ENCODE peak calls at places on chromosome 6, in seven cellular contexts. G, M, U, A, Q, N and V are unnamed samples.

GRCh38 chr6:34491091-34491430 is 25.2 kb downstream of the PACSIN1 start:
- DNase-seq in G (peak; percentile 58), M (no peak), U (no peak), A (no peak), Q (no peak), N (no peak), V (no peak)

GRCh38 chr6:119552016-119552415 is 202.5 kb upstream of the MAN1A1 start:
- DNase-seq in G (no peak), M (no peak), U (no peak), A (no peak), Q (no peak), N (no peak), V (no peak)

GRCh38 chr6:159090530-159091306 is 45.9 kb upstream of the TAGAP start:
- DNase-seq in G (no peak), M (no peak), U (no peak), A (no peak), Q (no peak), N (no peak), V (no peak)

GRCh38 chr6:159758031-159759001 is 3.5 kb upstream of the ACAT2 start:
- DNase-seq in G (no peak), M (no peak), U (no peak), A (peak; percentile 23), Q (peak; percentile 16), N (no peak), V (peak; percentile 16)

GRCh38 chr6:48564036-48564820 is 453.2 kb upstream of the PTCHD4 start:
- DNase-seq in G (no peak), M (no peak), U (no peak), A (no peak), Q (no peak), N (no peak), V (no peak)

GRCh38 chr6:27143474-27144026 is 104.0 kb upstream of the PRSS16 start:
- DNase-seq in G (no peak), M (no peak), U (no peak), A (no peak), Q (no peak), N (no peak), V (no peak)

GRCh38 chr6:119285908-119286625 is 63.5 kb downstream of the MAN1A1 start:
- DNase-seq in G (no peak), M (no peak), U (no peak), A (no peak), Q (no peak), N (no peak), V (no peak)

GRCh38 chr6:138572200-138572875 is 73.0 kb upstream of the NHSL1 start:
- DNase-seq in G (peak; percentile 65), M (no peak), U (peak; percentile 72), A (no peak), Q (no peak), N (peak; percentile 85), V (peak; percentile 85)

GRCh38 chr6:130178692-130179091 is 44.1 kb downstream of the SAMD3 start:
- DNase-seq in G (no peak), M (no peak), U (no peak), A (peak; percentile 68), Q (peak; percentile 5), N (peak; percentile 7), V (peak; percentile 74)

GRCh38 chr6:17986656-17987575 is 519 bp downstream of the KIF13A start:
- DNase-seq in G (peak; percentile 61), M (peak; percentile 46), U (peak; percentile 69), A (no peak), Q (peak; percentile 46), N (peak; percentile 74), V (no peak)

DNA sequence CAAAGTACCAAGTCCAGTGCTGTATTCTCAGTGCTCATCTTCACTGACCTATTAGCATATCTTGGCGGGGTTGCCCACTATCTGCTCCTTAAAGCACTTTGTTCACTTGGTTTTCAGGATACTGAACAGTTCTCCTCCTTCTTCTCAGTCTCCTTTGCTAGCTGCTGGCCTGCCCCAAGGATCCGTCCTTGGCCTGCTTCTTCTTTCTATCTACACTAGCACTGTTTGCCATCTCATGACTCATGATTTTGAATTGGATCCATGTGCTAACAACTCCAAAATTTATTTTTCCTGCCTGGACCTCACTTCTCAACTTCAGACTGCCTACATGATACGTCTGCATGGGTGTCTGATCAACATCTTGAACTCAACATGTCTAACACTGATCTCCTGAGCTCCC is 15.5 kb downstream of the TPD52L1 start:
- DNase-seq in G (peak; percentile 33), M (no peak), U (no peak), A (no peak), Q (no peak), N (no peak), V (no peak)
- H3K27ac ChIP-seq in G (no peak overlapping the region), M (no peak overlapping the region), U (no peak overlapping the region), A (no peak overlapping the region), Q (no peak overlapping the region), N (no peak overlapping the region), V (no peak overlapping the region)

DNA sequence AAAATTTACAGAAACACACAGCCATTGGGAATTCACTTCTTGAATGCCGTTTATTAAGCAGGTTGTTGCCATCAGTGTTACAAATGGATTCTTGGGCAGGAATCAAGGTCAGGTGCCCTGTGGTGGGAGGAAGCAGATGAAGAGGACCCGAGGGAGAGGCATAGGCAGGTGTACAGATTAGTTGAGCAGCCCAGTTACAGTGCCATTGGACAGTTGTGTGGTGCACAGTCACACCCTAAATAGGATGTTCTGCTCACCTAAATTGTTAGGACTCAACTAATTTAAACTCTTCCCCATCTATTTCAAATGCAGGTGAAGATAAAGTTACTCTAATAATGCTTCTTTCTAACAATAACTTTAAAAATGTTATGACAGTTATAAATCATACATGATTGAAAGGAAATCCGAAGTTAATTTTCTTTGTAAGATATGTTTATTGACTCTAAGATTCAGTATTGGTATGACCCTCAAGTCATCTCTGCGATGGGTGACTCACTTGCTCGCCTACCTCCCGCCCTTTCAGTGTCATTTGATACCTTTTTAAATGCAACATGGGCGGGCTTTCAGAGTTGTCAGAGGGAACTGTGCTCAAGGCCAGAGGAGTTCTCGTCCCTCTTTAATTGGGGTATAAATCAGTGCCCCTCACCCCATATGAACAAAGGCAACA is 35.0 kb downstream of the DSE start:
- DNase-seq in G (no peak), M (no peak), U (no peak), A (peak; percentile 18), Q (no peak), N (no peak), V (no peak)
- H3K27ac ChIP-seq in G (no peak overlapping the region), M (no peak overlapping the region), U (peak overlapping the region; percentile 61), A (no peak overlapping the region), Q (no peak overlapping the region), N (no peak overlapping the region), V (peak overlapping the region; percentile 65)

GRCh38 chr6:124076336-124077048 is 272.8 kb downstream of the NKAIN2 start:
- DNase-seq in G (no peak), M (no peak), U (no peak), A (no peak), Q (no peak), N (no peak), V (no peak)
- H3K27ac ChIP-seq in G (no peak overlapping the region), M (no peak overlapping the region), U (no peak overlapping the region), A (no peak overlapping the region), Q (no peak overlapping the region), N (no peak overlapping the region), V (no peak overlapping the region)

GRCh38 chr6:44678252-44678935 is 290.9 kb downstream of the CDC5L start:
- DNase-seq in G (no peak), M (no peak), U (no peak), A (no peak), Q (no peak), N (no peak), V (no peak)

GRCh38 chr6:44675449-44675848 is 287.9 kb downstream of the CDC5L start:
- DNase-seq in G (no peak), M (no peak), U (no peak), A (no peak), Q (no peak), N (no peak), V (no peak)

GRCh38 chr6:44676826-44677433 is 289.4 kb downstream of the CDC5L start:
- DNase-seq in G (no peak), M (no peak), U (no peak), A (no peak), Q (no peak), N (no peak), V (no peak)

GRCh38 chr6:44674226-44675155 is 287.0 kb downstream of the CDC5L start:
- DNase-seq in G (no peak), M (no peak), U (no peak), A (peak; percentile 26), Q (no peak), N (no peak), V (no peak)

DNA sequence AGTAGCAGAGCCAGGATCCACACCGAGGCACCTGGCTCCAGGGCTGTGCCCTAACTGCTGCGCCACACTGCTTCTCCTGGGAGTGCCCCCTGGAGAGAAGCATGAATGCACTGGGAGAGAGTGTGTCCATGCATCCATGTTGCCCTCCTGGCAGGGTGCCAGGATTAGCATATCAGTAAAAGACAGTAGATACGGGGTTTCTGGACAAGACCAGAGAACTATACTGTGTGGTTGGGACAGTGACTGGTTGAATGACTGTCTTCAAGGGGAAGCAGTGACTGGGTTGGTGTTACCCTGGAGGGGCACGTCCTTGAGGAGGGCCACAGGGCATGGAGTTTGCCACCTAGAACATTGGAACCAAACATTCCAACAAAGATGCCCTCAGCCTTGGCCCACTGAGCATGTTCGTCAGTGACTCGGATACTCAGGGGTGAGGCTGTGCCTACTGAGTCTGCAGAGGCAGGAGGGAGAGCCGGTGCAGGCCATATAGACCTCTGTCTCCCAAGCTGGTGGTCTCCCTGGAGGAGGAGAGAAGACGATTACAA is 288.8 kb downstream of the CDC5L start:
- DNase-seq in G (no peak), M (no peak), U (no peak), A (no peak), Q (no peak), N (no peak), V (no peak)
- H3K27ac ChIP-seq in G (no peak overlapping the region), M (no peak overlapping the region), U (no peak overlapping the region), A (no peak overlapping the region), Q (no peak overlapping the region), N (no peak overlapping the region), V (no peak overlapping the region)

DNA sequence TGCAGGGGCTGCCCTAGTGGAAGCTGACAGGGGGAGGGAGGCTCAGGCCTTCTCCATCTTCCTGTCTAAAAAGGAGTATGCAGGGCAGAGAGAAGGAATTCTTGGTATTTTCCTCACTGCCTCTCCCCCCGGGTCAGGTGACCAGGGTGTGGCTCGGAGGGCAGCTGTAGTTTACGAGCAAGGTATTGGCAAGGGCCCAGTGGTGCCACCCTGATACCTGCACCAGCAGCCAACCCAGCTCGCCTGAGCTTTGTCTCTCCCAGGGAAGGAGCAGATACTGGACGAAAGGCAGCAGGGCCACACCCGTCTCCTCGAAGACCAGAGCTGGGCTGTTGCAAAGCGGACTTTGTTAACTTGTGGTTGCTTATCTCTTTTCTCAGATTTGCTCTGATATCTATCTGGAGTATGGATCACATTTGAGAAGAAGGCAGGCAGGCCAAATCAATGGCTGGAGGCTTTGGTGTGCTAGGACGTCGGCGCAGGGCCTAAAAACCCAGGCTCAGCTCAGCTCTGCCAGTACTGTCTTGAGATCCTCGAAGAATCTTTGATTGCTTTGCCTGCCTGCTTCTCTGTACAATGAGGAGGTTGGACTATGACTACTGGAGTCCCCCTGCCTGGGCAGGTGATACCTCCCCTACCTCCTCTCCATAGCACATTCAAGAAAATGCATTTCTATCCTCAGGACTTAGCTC is 25.3 kb downstream of the KCNK5 start:
- DNase-seq in G (no peak), M (no peak), U (no peak), A (peak; percentile 27), Q (peak; percentile 62), N (peak; percentile 99), V (no peak)
- H3K27ac ChIP-seq in G (no peak overlapping the region), M (peak overlapping the region; percentile 83), U (no peak overlapping the region), A (peak overlapping the region; percentile 36), Q (peak overlapping the region; percentile 67), N (peak overlapping the region; percentile 88), V (no peak overlapping the region)

GRCh38 chr6:13357551-13358075 is 29.3 kb upstream of the TBC1D7 start:
- DNase-seq in G (no peak), M (no peak), U (no peak), A (no peak), Q (no peak), N (no peak), V (peak; percentile 48)
- H3K27ac ChIP-seq in G (no peak overlapping the region), M (no peak overlapping the region), U (no peak overlapping the region), A (no peak overlapping the region), Q (no peak overlapping the region), N (no peak overlapping the region), V (peak overlapping the region; percentile 81)

GRCh38 chr6:32109114-32109764 is at the start of gene TNXB:
- DNase-seq in G (peak; percentile 50), M (no peak), U (peak; percentile 68), A (no peak), Q (no peak), N (no peak), V (no peak)
- H3K27ac ChIP-seq in G (peak within 1 kb of the TSS; percentile 78), M (peak within 1 kb of the TSS; percentile 83), U (peak within 1 kb of the TSS; percentile 95), A (no peak within 1 kb of the TSS), Q (no peak within 1 kb of the TSS), N (peak within 1 kb of the TSS; percentile 75), V (no peak within 1 kb of the TSS)